ENCODE peak calls at places on chromosome 10, in five cellular contexts. X, P, S, H and T are unnamed samples.

GRCh38 chr10:96850825-96851224 is 18.7 kb downstream of the LCOR start:
- DNase-seq in X (no peak), P (peak; percentile 89), S (no peak), H (peak; percentile 98), T (peak; percentile 54)

GRCh38 chr10:23918090-23918704 is 290.7 kb upstream of the KIAA1217 start:
- DNase-seq in X (no peak), P (no peak), S (no peak), H (no peak), T (no peak)

GRCh38 chr10:84184517-84184916 is 9.8 kb upstream of the CDHR1 start:
- DNase-seq in X (no peak), P (no peak), S (no peak), H (no peak), T (no peak)

GRCh38 chr10:52308251-52309031 is 5.6 kb upstream of the DKK1 start:
- DNase-seq in X (peak; percentile 51), P (peak; percentile 55), S (peak; percentile 64), H (peak; percentile 78), T (no peak)

GRCh38 chr10:131207584-131208532 is 103.7 kb downstream of the TCERG1L start:
- DNase-seq in X (no peak), P (no peak), S (peak; percentile 19), H (no peak), T (no peak)

GRCh38 chr10:122098924-122099323 is 110.0 kb downstream of the TACC2 start:
- DNase-seq in X (no peak), P (no peak), S (no peak), H (no peak), T (no peak)

GRCh38 chr10:58260334-58260733 is 7.4 kb downstream of the IPMK start:
- DNase-seq in X (no peak), P (no peak), S (no peak), H (no peak), T (no peak)

GRCh38 chr10:132065491-132066105 is at the start of gene JAKMIP3:
- DNase-seq in X (no peak), P (peak; percentile 91), S (peak; percentile 83), H (peak; percentile 96), T (peak; percentile 50)

GRCh38 chr10:71584461-71584860 is 135.1 kb downstream of the C10orf105 start:
- DNase-seq in X (no peak), P (no peak), S (no peak), H (no peak), T (no peak)

GRCh38 chr10:77319557-77319956 is 318.1 kb downstream of the KCNMA1 start:
- DNase-seq in X (no peak), P (no peak), S (no peak), H (peak; percentile 65), T (no peak)

GRCh38 chr10:104046651-104047050 is 39.0 kb downstream of the COL17A1 start:
- DNase-seq in X (no peak), P (no peak), S (no peak), H (no peak), T (no peak)

GRCh38 chr10:74011762-74012161 is 13.8 kb downstream of the VCL start:
- DNase-seq in X (no peak), P (peak; percentile 71), S (no peak), H (peak; percentile 89), T (peak; percentile 79)

GRCh38 chr10:78717200-78717599 is 351.6 kb upstream of the ZMIZ1 start:
- DNase-seq in X (no peak), P (peak; percentile 29), S (no peak), H (peak; percentile 73), T (no peak)

GRCh38 chr10:122164028-122164601 is 107.0 kb upstream of the BTBD16 start:
- DNase-seq in X (no peak), P (no peak), S (peak; percentile 80), H (no peak), T (no peak)

GRCh38 chr10:124717358-124717757 is 26.8 kb downstream of the FAM53B start:
- DNase-seq in X (no peak), P (no peak), S (no peak), H (no peak), T (no peak)

GRCh38 chr10:132347931-132348267 is 15.9 kb downstream of the LRRC27 start:
- DNase-seq in X (no peak), P (no peak), S (no peak), H (no peak), T (no peak)

GRCh38 chr10:102710604-102711003 is 3.6 kb downstream of the ARL3 start:
- DNase-seq in X (no peak), P (peak; percentile 66), S (no peak), H (peak; percentile 89), T (no peak)

GRCh38 chr10:126497672-126498071 is 109.4 kb upstream of the ADAM12 start:
- DNase-seq in X (no peak), P (no peak), S (no peak), H (no peak), T (no peak)

GRCh38 chr10:104816501-104816900 is 175.4 kb downstream of the SORCS3 start:
- DNase-seq in X (no peak), P (no peak), S (no peak), H (no peak), T (no peak)

GRCh38 chr10:14658331-14659122 is 116.2 kb downstream of the FAM107B start:
- DNase-seq in X (no peak), P (peak; percentile 44), S (no peak), H (peak; percentile 94), T (peak; percentile 99)

GRCh38 chr10:131982185-131982756 is 548 bp upstream of the BNIP3 start:
- DNase-seq in X (peak; percentile 63), P (no peak), S (no peak), H (no peak), T (no peak)

GRCh38 chr10:80860719-80861118 is 323.0 kb downstream of the SH2D4B start:
- DNase-seq in X (peak; percentile 58), P (no peak), S (no peak), H (no peak), T (no peak)

GRCh38 chr10:11757452-11757819 is 15.3 kb downstream of the ECHDC3 start:
- DNase-seq in X (peak; percentile 86), P (peak; percentile 32), S (no peak), H (peak; percentile 91), T (peak; percentile 49)

GRCh38 chr10:133245439-133246235 is 8.0 kb downstream of the VENTX start:
- DNase-seq in X (no peak), P (no peak), S (no peak), H (no peak), T (no peak)

GRCh38 chr10:42491001-42491592 is 147.3 kb downstream of the ZNF33B start:
- DNase-seq in X (no peak), P (no peak), S (no peak), H (peak; percentile 16), T (no peak)

GRCh38 chr10:103885617-103886016 is 30.2 kb upstream of the SH3PXD2A start:
- DNase-seq in X (no peak), P (no peak), S (no peak), H (peak; percentile 49), T (no peak)

GRCh38 chr10:70925377-70926214 is 37.2 kb upstream of the PCBD1 start:
- DNase-seq in X (no peak), P (no peak), S (no peak), H (no peak), T (no peak)

GRCh38 chr10:110481948-110482347 is 15.8 kb upstream of the DUSP5 start:
- DNase-seq in X (no peak), P (no peak), S (no peak), H (no peak), T (no peak)

GRCh38 chr10:66809402-66809801 is 116.4 kb upstream of the LRRTM3 start:
- DNase-seq in X (no peak), P (no peak), S (no peak), H (no peak), T (no peak)

GRCh38 chr10:59303018-59303417 is 59.3 kb downstream of the FAM13C start:
- DNase-seq in X (no peak), P (no peak), S (no peak), H (no peak), T (no peak)

GRCh38 chr10:126177414-126178030 is 210.8 kb downstream of the ADAM12 start:
- DNase-seq in X (no peak), P (no peak), S (no peak), H (peak; percentile 38), T (no peak)

GRCh38 chr10:6669269-6669859 is 89.3 kb upstream of the PRKCQ start:
- DNase-seq in X (no peak), P (peak; percentile 43), S (no peak), H (peak; percentile 73), T (peak; percentile 20)
- TF ChIP-seq CTCF in X (peak; percentile 52), P (peak; percentile 85), S (peak; percentile 85), H (peak; percentile 83), T (peak; percentile 75)

GRCh38 chr10:100810091-100810834 is 64.9 kb downstream of the PAX2 start:
- DNase-seq in X (no peak), P (no peak), S (no peak), H (no peak), T (no peak)
- H3K4me3 ChIP-seq in X (no peak overlapping the region), P (no peak overlapping the region), S (no peak overlapping the region), H (no peak overlapping the region), T (no peak overlapping the region)

GRCh38 chr10:90289037-90289436 is 568.8 kb downstream of the HTR7 start:
- DNase-seq in X (no peak), P (no peak), S (no peak), H (peak; percentile 46), T (no peak)

GRCh38 chr10:90293629-90294028 is 564.2 kb downstream of the HTR7 start:
- DNase-seq in X (no peak), P (no peak), S (no peak), H (no peak), T (no peak)

GRCh38 chr10:90286941-90287340 is 570.9 kb downstream of the HTR7 start:
- DNase-seq in X (no peak), P (no peak), S (no peak), H (no peak), T (no peak)

GRCh38 chr10:90286406-90286805 is 571.4 kb downstream of the HTR7 start:
- DNase-seq in X (no peak), P (no peak), S (no peak), H (no peak), T (no peak)

GRCh38 chr10:90288403-90288933 is 569.4 kb downstream of the HTR7 start:
- DNase-seq in X (no peak), P (peak; percentile 30), S (no peak), H (peak; percentile 61), T (peak; percentile 20)
- TF ChIP-seq CTCF in X (no peak), P (peak; percentile 68), S (no peak), H (peak; percentile 69), T (peak; percentile 83)

DNA sequence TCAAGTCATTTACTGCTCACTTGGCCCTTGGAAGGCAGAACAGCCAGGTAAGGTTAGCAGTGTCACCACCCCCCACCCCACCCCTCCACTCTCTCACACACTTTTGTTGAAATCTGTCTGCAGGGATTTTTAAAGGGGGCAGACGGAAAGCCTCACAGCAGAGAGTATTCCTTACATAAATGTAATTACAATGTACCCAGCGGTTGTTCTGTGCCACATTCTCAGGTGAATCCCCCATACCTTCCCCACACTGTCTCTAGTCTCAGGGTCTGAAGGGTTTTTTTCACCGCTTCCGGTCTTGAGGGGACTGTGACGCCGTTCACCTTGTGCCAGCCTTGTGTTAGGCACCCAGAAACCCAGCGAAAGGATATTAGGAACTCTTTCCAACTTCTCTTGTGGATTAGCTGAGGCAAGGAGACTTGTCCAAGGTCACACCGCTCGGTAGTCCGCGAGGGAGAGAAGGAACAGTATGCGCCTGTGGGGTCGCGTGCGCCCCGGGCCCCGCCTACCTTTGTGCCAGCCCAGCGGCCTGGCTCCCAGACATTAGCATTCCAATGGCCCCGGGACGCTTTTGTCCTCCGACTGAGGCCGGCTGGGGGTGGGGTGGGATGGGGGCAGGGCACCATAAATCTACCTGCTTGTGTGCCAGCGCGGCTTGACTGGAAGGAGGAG is 4.6 kb downstream of the NEUROG3 start:
- DNase-seq in X (no peak), P (no peak), S (no peak), H (no peak), T (no peak)
- H3K4me3 ChIP-seq in X (no peak overlapping the region), P (no peak overlapping the region), S (no peak overlapping the region), H (no peak overlapping the region), T (no peak overlapping the region)

GRCh38 chr10:29634764-29635625 is at the start of gene SVIL:
- DNase-seq in X (peak; percentile 21), P (no peak), S (no peak), H (peak; percentile 71), T (no peak)
- TF ChIP-seq CTCF in X (no peak), P (no peak), S (no peak), H (no peak), T (no peak)